ENCODE peak calls at places on chromosomes 11 and 22, in four cellular contexts. F is frontal cortex, A is NAMALWA, R is kidney tubule cell. Q is an unnamed sample.

GRCh38 chr11:17498058-17498457 is 21.4 kb upstream of the ABCC8 start:
- DNase-seq in F (no peak), A (peak), R (no peak), Q (no peak)

GRCh38 chr22:36285545-36285944 is 32.6 kb downstream of the APOL1 start:
- DNase-seq in F (no peak), A (no peak), R (no peak), Q (no peak)

GRCh38 chr11:1006762-1007161 is 29.8 kb downstream of the MUC6 start:
- DNase-seq in F (no peak), A (peak), R (no peak), Q (peak)

GRCh38 chr22:17318817-17319216 is 50.4 kb upstream of the CECR2 start:
- DNase-seq in F (no peak), A (no peak), R (no peak), Q (no peak)

GRCh38 chr22:29702025-29702930 is 17.5 kb upstream of the CABP7 start:
- DNase-seq in F (no peak), A (no peak), R (no peak), Q (no peak)

GRCh38 chr11:33869511-33870422 is 22.1 kb downstream of the LMO2 start:
- DNase-seq in F (peak), A (no peak), R (peak), Q (peak)

GRCh38 chr11:100978942-100979341 is 150.7 kb downstream of the PGR start:
- DNase-seq in F (no peak), A (no peak), R (no peak), Q (no peak)

GRCh38 chr11:134575504-134576230 is 163.6 kb upstream of the B3GAT1 start:
- DNase-seq in F (no peak), A (no peak), R (no peak), Q (no peak)

GRCh38 chr11:112507281-112507680 is 246.6 kb upstream of the PLET1 start:
- DNase-seq in F (no peak), A (no peak), R (no peak), Q (no peak)

GRCh38 chr22:21754523-21755128 is 19.0 kb upstream of the YPEL1 start:
- DNase-seq in F (no peak), A (peak), R (no peak), Q (no peak)

GRCh38 chr22:28768701-28769393 is 3.6 kb upstream of the CCDC117 start:
- DNase-seq in F (no peak), A (peak), R (no peak), Q (no peak)

GRCh38 chr11:27524155-27524554 is 17.6 kb upstream of the LIN7C start:
- DNase-seq in F (no peak), A (peak), R (peak), Q (no peak)

GRCh38 chr11:71452354-71453020 is 516 bp upstream of the NADSYN1 start:
- DNase-seq in F (peak), A (peak), R (peak), Q (peak)

GRCh38 chr11:9651481-9651880 is 12.4 kb upstream of the SWAP70 start:
- DNase-seq in F (no peak), A (no peak), R (no peak), Q (no peak)

GRCh38 chr11:68128682-68129327 is 7.6 kb upstream of the CHKA start:
- DNase-seq in F (no peak), A (no peak), R (no peak), Q (no peak)

GRCh38 chr11:2795491-2795991 is 90.0 kb downstream of the CDKN1C start:
- DNase-seq in F (no peak), A (no peak), R (no peak), Q (no peak)

GRCh38 chr11:103978588-103979580 is 57.6 kb upstream of the DDI1 start:
- DNase-seq in F (no peak), A (no peak), R (peak), Q (no peak)